ENCODE peak calls at places on chromosomes 4 and X, in five cellular contexts. G is Caco-2, Y is right cardiac atrium, C is KBM-7, A is GM13977. H is an unnamed sample.

GRCh38 chrX:152915541-152916241 is 17.8 kb downstream of the ZNF185 start:
- DNase-seq in G (no peak), Y (no peak), C (peak; percentile 75), A (peak; percentile 77), H (no peak)

GRCh38 chr4:40316333-40316781 is 18.8 kb upstream of the CHRNA9 start:
- DNase-seq in G (no peak), Y (no peak), C (no peak), A (peak; percentile 26), H (no peak)

GRCh38 chr4:40734497-40734896 is 15.3 kb upstream of the NSUN7 start:
- DNase-seq in G (no peak), Y (no peak), C (no peak), A (no peak), H (no peak)

GRCh38 chr4:92433272-92433758 is 129.5 kb downstream of the GRID2 start:
- DNase-seq in G (no peak), Y (no peak), C (no peak), A (no peak), H (no peak)

GRCh38 chr4:76589402-76589801 is 154.4 kb downstream of the SHROOM3 start:
- DNase-seq in G (peak; percentile 74), Y (no peak), C (no peak), A (no peak), H (peak; percentile 7)

GRCh38 chr4:109967798-109968520 is 55.3 kb downstream of the EGF start:
- DNase-seq in G (no peak), Y (no peak), C (peak; percentile 50), A (no peak), H (no peak)

GRCh38 chrX:40127052-40127451 is 29.3 kb upstream of the BCOR start:
- DNase-seq in G (no peak), Y (no peak), C (peak; percentile 51), A (no peak), H (no peak)

GRCh38 chrX:137166591-137166990 is 132.8 kb upstream of the GPR101 start:
- DNase-seq in G (peak; percentile 10), Y (no peak), C (peak; percentile 18), A (no peak), H (no peak)

GRCh38 chrX:130741584-130741983 is 161.4 kb downstream of the ENOX2 start:
- DNase-seq in G (no peak), Y (no peak), C (no peak), A (no peak), H (no peak)

GRCh38 chr4:3221996-3222395 is 27.0 kb upstream of the MSANTD1 start:
- DNase-seq in G (no peak), Y (no peak), C (no peak), A (no peak), H (no peak)

GRCh38 chr4:67587156-67587555 is 28.6 kb downstream of the STAP1 start:
- DNase-seq in G (no peak), Y (no peak), C (no peak), A (no peak), H (no peak)

GRCh38 chr4:117821834-117822233 is 212.5 kb upstream of the NDST3 start:
- DNase-seq in G (no peak), Y (no peak), C (no peak), A (no peak), H (no peak)

GRCh38 chrX:24245201-24245600 is 68.7 kb downstream of the SUPT20HL2 start:
- DNase-seq in G (peak; percentile 20), Y (no peak), C (no peak), A (no peak), H (no peak)

GRCh38 chr4:151459380-151459779 is 50.4 kb downstream of the FHIP1A start:
- DNase-seq in G (no peak), Y (no peak), C (no peak), A (no peak), H (no peak)

GRCh38 chr4:78058591-78059523 is 1.7 kb downstream of the FRAS1 start:
- DNase-seq in G (peak; percentile 60), Y (peak; percentile 79), C (peak; percentile 47), A (peak; percentile 43), H (peak; percentile 8)

GRCh38 chrX:34656842-34657780 is at the start of gene TMEM47:
- DNase-seq in G (peak; percentile 78), Y (peak; percentile 90), C (peak; percentile 64), A (peak; percentile 24), H (no peak)

GRCh38 chrX:48579259-48579658 is 5.0 kb downstream of the RBM3 start:
- DNase-seq in G (no peak), Y (no peak), C (no peak), A (no peak), H (no peak)

GRCh38 chrX:130896816-130897508 is 6.0 kb downstream of the ENOX2 start:
- DNase-seq in G (no peak), Y (no peak), C (no peak), A (no peak), H (no peak)

GRCh38 chr4:86977621-86978184 is 42.9 kb downstream of the AFF1 start:
- DNase-seq in G (peak; percentile 48), Y (no peak), C (no peak), A (peak; percentile 49), H (no peak)

GRCh38 chr4:153142700-153143438 is 61.4 kb upstream of the TRIM2 start:
- DNase-seq in G (peak; percentile 78), Y (peak; percentile 85), C (peak; percentile 82), A (peak; percentile 60), H (no peak)

GRCh38 chr4:117134386-117134785 is 49.0 kb upstream of the TRAM1L1 start:
- DNase-seq in G (peak; percentile 29), Y (no peak), C (peak; percentile 68), A (peak; percentile 17), H (no peak)

GRCh38 chrX:110086916-110087484 is 84.1 kb downstream of the TMEM164 start:
- DNase-seq in G (peak; percentile 33), Y (no peak), C (no peak), A (no peak), H (no peak)

GRCh38 chr4:159227378-159227777 is 124.5 kb downstream of the RAPGEF2 start:
- DNase-seq in G (no peak), Y (no peak), C (no peak), A (no peak), H (no peak)

GRCh38 chr4:22500128-22500611 is 15.7 kb downstream of the ADGRA3 start:
- DNase-seq in G (no peak), Y (no peak), C (no peak), A (no peak), H (no peak)

GRCh38 chrX:151042852-151043251 is 59.7 kb downstream of the HMGB3 start:
- DNase-seq in G (no peak), Y (no peak), C (peak; percentile 4), A (no peak), H (no peak)

GRCh38 chrX:80550722-80551121 is 130.5 kb downstream of the TENT5D start:
- DNase-seq in G (peak; percentile 6), Y (no peak), C (peak; percentile 25), A (no peak), H (no peak)